ENCODE peak calls at places on chromosomes 2 and 18, in six cellular contexts. L, W, H, J, M and Z are unnamed samples.

GRCh38 chr2:141029424-141030078 is 1101.3 kb downstream of the LRP1B start:
- DNase-seq in J (no peak), M (no peak), W (no peak), H (peak), L (no peak), Z (no peak)

GRCh38 chr2:69305712-69306611 is 81.1 kb downstream of the GFPT1 start:
- DNase-seq in M (no peak), W (peak), J (no peak), H (no peak), L (peak), Z (no peak)

GRCh38 chr2:200300650-200301314 is 5.7 kb upstream of the SPATS2L start:
- DNase-seq in H (peak), L (no peak), M (peak), J (no peak), W (peak), Z (peak)

GRCh38 chr2:26605195-26605968 is 35.8 kb downstream of the CIB4 start:
- DNase-seq in H (peak), J (no peak), M (peak), L (peak), W (peak), Z (peak)

GRCh38 chr2:202152104-202152771 is 79.2 kb downstream of the KIAA2012 start:
- DNase-seq in W (no peak), J (no peak), L (no peak), M (no peak), H (no peak), Z (no peak)

GRCh38 chr2:201916565-201916964 is 110.2 kb downstream of the CDK15 start:
- DNase-seq in L (no peak), J (no peak), W (no peak), M (no peak), H (no peak), Z (no peak)

GRCh38 chr2:231928481-231928880 is 2.3 kb upstream of the NPPC start:
- DNase-seq in J (no peak), M (no peak), W (no peak), L (peak), H (peak), Z (no peak)

GRCh38 chr18:8654482-8655451 is 45.5 kb downstream of the RAB12 start:
- DNase-seq in W (no peak), J (no peak), M (peak), L (no peak), H (no peak), Z (no peak)

GRCh38 chr2:127421871-127422618 is 3.8 kb downstream of the PROC start:
- DNase-seq in W (no peak), M (no peak), H (no peak), L (no peak), J (no peak), Z (no peak)

GRCh38 chr2:237304763-237305514 is 109.0 kb downstream of the COL6A3 start:
- DNase-seq in H (peak), M (peak), J (peak), L (no peak), W (peak), Z (no peak)

GRCh38 chr2:208466133-208466919 is 59.7 kb downstream of the PTH2R start:
- DNase-seq in W (peak), M (peak), L (peak), H (peak), J (no peak), Z (no peak)